ENCODE peak calls at places on chromosome 1, in nine cellular contexts. W, X, E, B, Y, K, H, F and L are unnamed samples.

GRCh38 chr1:11749203-11749689 is 12.7 kb upstream of the C1orf167 start:
- DNase-seq in W (peak; percentile 12), X (peak; percentile 51), E (no peak), B (no peak), Y (peak; percentile 53), K (no peak), H (peak; percentile 21), F (no peak), L (peak; percentile 31)

GRCh38 chr1:223683586-223684487 is 18.3 kb upstream of the CAPN8 start:
- DNase-seq in W (peak; percentile 45), X (peak; percentile 40), E (peak; percentile 33), B (no peak), Y (peak; percentile 83), K (peak; percentile 53), H (peak; percentile 67), F (peak; percentile 44), L (peak; percentile 60)

GRCh38 chr1:183218981-183219621 is 33.0 kb downstream of the LAMC2 start:
- DNase-seq in W (no peak), X (peak; percentile 58), E (no peak), B (no peak), Y (peak; percentile 34), K (peak; percentile 4), H (peak; percentile 78), F (no peak), L (no peak)

GRCh38 chr1:40798366-40799310 is 15.1 kb downstream of the KCNQ4 start:
- DNase-seq in W (no peak), X (no peak), E (no peak), B (no peak), Y (no peak), K (no peak), H (no peak), F (no peak), L (no peak)

GRCh38 chr1:208173749-208174148 is 70.4 kb downstream of the PLXNA2 start:
- DNase-seq in W (peak; percentile 43), X (no peak), E (no peak), B (no peak), Y (no peak), K (no peak), H (no peak), F (no peak), L (no peak)

GRCh38 chr1:8061210-8061609 is 35.1 kb upstream of the ERRFI1 start:
- DNase-seq in W (peak; percentile 99), X (no peak), E (peak; percentile 98), B (no peak), Y (no peak), K (peak; percentile 94), H (peak; percentile 83), F (peak; percentile 85), L (peak; percentile 97)

GRCh38 chr1:28246427-28246832 is 10.5 kb downstream of the ATP5IF1 start:
- DNase-seq in W (no peak), X (peak; percentile 88), E (no peak), B (no peak), Y (no peak), K (no peak), H (peak; percentile 44), F (no peak), L (no peak)

GRCh38 chr1:215665212-215665611 is 98.1 kb downstream of the KCTD3 start:
- DNase-seq in W (peak; percentile 97), X (no peak), E (peak; percentile 9), B (no peak), Y (no peak), K (peak; percentile 15), H (no peak), F (no peak), L (peak; percentile 10)

GRCh38 chr1:44151332-44151731 is 9.9 kb upstream of the KLF18 start:
- DNase-seq in W (no peak), X (no peak), E (no peak), B (no peak), Y (no peak), K (no peak), H (no peak), F (no peak), L (no peak)